ENCODE peak calls at places on chromosomes 12 and 14, in ten cellular contexts. One of them, this sample, is unnamed.

GRCh38 chr14:61329478-61330051 is 8.2 kb downstream of the PRKCH start:
- ATAC-seq in pancreas: no peak
- ATAC-seq in lower lobe of right lung: peak; percentile 60
- ATAC-seq in heart left ventricle: no peak
- ATAC-seq in activated T-cell treated with anti-CD3 and anti-CD28 coated beads, Interleukin-2, amount 50 U/mL, for 72 hours: no peak
- ATAC-seq in heart right ventricle: no peak
- ATAC-seq in body of pancreas: no peak
- ATAC-seq in naive B cell: peak; percentile 83
- ATAC-seq in activated CD8-positive, alpha-beta T cell treated with anti-CD3 and anti-CD28 coated beads for 36 hours: peak; percentile 14
- ATAC-seq in upper lobe of left lung: peak; percentile 73
- ATAC-seq in this sample: peak; percentile 6

GRCh38 chr12:53211476-53212381 is 4.7 kb upstream of the ITGB7 start:
- ATAC-seq in pancreas: no peak
- ATAC-seq in lower lobe of right lung: no peak
- ATAC-seq in heart left ventricle: no peak
- ATAC-seq in activated T-cell treated with anti-CD3 and anti-CD28 coated beads, Interleukin-2, amount 50 U/mL, for 72 hours: no peak
- ATAC-seq in heart right ventricle: no peak
- ATAC-seq in body of pancreas: no peak
- ATAC-seq in naive B cell: no peak
- ATAC-seq in activated CD8-positive, alpha-beta T cell treated with anti-CD3 and anti-CD28 coated beads for 36 hours: no peak
- ATAC-seq in upper lobe of left lung: no peak
- ATAC-seq in this sample: no peak

GRCh38 chr12:63098851-63099250 is 52.1 kb downstream of the AVPR1A start:
- ATAC-seq in pancreas: no peak
- ATAC-seq in lower lobe of right lung: no peak
- ATAC-seq in heart left ventricle: no peak
- ATAC-seq in activated T-cell treated with anti-CD3 and anti-CD28 coated beads, Interleukin-2, amount 50 U/mL, for 72 hours: no peak
- ATAC-seq in heart right ventricle: no peak
- ATAC-seq in body of pancreas: no peak
- ATAC-seq in naive B cell: no peak
- ATAC-seq in activated CD8-positive, alpha-beta T cell treated with anti-CD3 and anti-CD28 coated beads for 36 hours: no peak
- ATAC-seq in upper lobe of left lung: no peak
- ATAC-seq in this sample: no peak

GRCh38 chr14:22579881-22580280 is 9.1 kb downstream of the DAD1 start:
- ATAC-seq in pancreas: no peak
- ATAC-seq in lower lobe of right lung: no peak
- ATAC-seq in heart left ventricle: no peak
- ATAC-seq in activated T-cell treated with anti-CD3 and anti-CD28 coated beads, Interleukin-2, amount 50 U/mL, for 72 hours: no peak
- ATAC-seq in heart right ventricle: no peak
- ATAC-seq in body of pancreas: no peak
- ATAC-seq in naive B cell: no peak
- ATAC-seq in activated CD8-positive, alpha-beta T cell treated with anti-CD3 and anti-CD28 coated beads for 36 hours: no peak
- ATAC-seq in upper lobe of left lung: no peak
- ATAC-seq in this sample: no peak

GRCh38 chr12:124411291-124411878 is 116.5 kb downstream of the RFLNA start:
- ATAC-seq in pancreas: peak; percentile 14
- ATAC-seq in lower lobe of right lung: peak; percentile 13
- ATAC-seq in heart left ventricle: peak; percentile 29
- ATAC-seq in activated T-cell treated with anti-CD3 and anti-CD28 coated beads, Interleukin-2, amount 50 U/mL, for 72 hours: no peak
- ATAC-seq in heart right ventricle: peak; percentile 42
- ATAC-seq in body of pancreas: peak; percentile 26
- ATAC-seq in naive B cell: no peak
- ATAC-seq in activated CD8-positive, alpha-beta T cell treated with anti-CD3 and anti-CD28 coated beads for 36 hours: no peak
- ATAC-seq in upper lobe of left lung: peak; percentile 89
- ATAC-seq in this sample: no peak

GRCh38 chr14:92601131-92601710 is 87.6 kb downstream of the RIN3 start:
- ATAC-seq in pancreas: no peak
- ATAC-seq in lower lobe of right lung: no peak
- ATAC-seq in heart left ventricle: no peak
- ATAC-seq in activated T-cell treated with anti-CD3 and anti-CD28 coated beads, Interleukin-2, amount 50 U/mL, for 72 hours: no peak
- ATAC-seq in heart right ventricle: no peak
- ATAC-seq in body of pancreas: no peak
- ATAC-seq in naive B cell: no peak
- ATAC-seq in activated CD8-positive, alpha-beta T cell treated with anti-CD3 and anti-CD28 coated beads for 36 hours: no peak
- ATAC-seq in upper lobe of left lung: no peak
- ATAC-seq in this sample: no peak

GRCh38 chr12:98549371-98550110 is 34.2 kb downstream of the TMPO start:
- ATAC-seq in pancreas: no peak
- ATAC-seq in lower lobe of right lung: no peak
- ATAC-seq in heart left ventricle: no peak
- ATAC-seq in activated T-cell treated with anti-CD3 and anti-CD28 coated beads, Interleukin-2, amount 50 U/mL, for 72 hours: peak; percentile 44
- ATAC-seq in heart right ventricle: no peak
- ATAC-seq in body of pancreas: no peak
- ATAC-seq in naive B cell: no peak
- ATAC-seq in activated CD8-positive, alpha-beta T cell treated with anti-CD3 and anti-CD28 coated beads for 36 hours: no peak
- ATAC-seq in upper lobe of left lung: no peak
- ATAC-seq in this sample: peak; percentile 62

GRCh38 chr12:2980630-2981029 is 21.4 kb downstream of the TEAD4 start:
- ATAC-seq in pancreas: no peak
- ATAC-seq in lower lobe of right lung: no peak
- ATAC-seq in heart left ventricle: no peak
- ATAC-seq in activated T-cell treated with anti-CD3 and anti-CD28 coated beads, Interleukin-2, amount 50 U/mL, for 72 hours: no peak
- ATAC-seq in heart right ventricle: no peak
- ATAC-seq in body of pancreas: no peak
- ATAC-seq in naive B cell: no peak
- ATAC-seq in activated CD8-positive, alpha-beta T cell treated with anti-CD3 and anti-CD28 coated beads for 36 hours: no peak
- ATAC-seq in upper lobe of left lung: no peak
- ATAC-seq in this sample: no peak

GRCh38 chr12:38697290-38697689 is 208.1 kb downstream of the CPNE8 start:
- ATAC-seq in pancreas: no peak
- ATAC-seq in lower lobe of right lung: no peak
- ATAC-seq in heart left ventricle: no peak
- ATAC-seq in activated T-cell treated with anti-CD3 and anti-CD28 coated beads, Interleukin-2, amount 50 U/mL, for 72 hours: no peak
- ATAC-seq in heart right ventricle: no peak
- ATAC-seq in body of pancreas: no peak
- ATAC-seq in naive B cell: no peak
- ATAC-seq in activated CD8-positive, alpha-beta T cell treated with anti-CD3 and anti-CD28 coated beads for 36 hours: no peak
- ATAC-seq in upper lobe of left lung: no peak
- ATAC-seq in this sample: no peak

GRCh38 chr12:62683724-62684501 is 217.3 kb downstream of the MON2 start:
- ATAC-seq in pancreas: peak; percentile 50
- ATAC-seq in lower lobe of right lung: peak; percentile 78
- ATAC-seq in heart left ventricle: peak; percentile 86
- ATAC-seq in activated T-cell treated with anti-CD3 and anti-CD28 coated beads, Interleukin-2, amount 50 U/mL, for 72 hours: no peak
- ATAC-seq in heart right ventricle: peak; percentile 81
- ATAC-seq in body of pancreas: peak; percentile 30
- ATAC-seq in naive B cell: no peak
- ATAC-seq in activated CD8-positive, alpha-beta T cell treated with anti-CD3 and anti-CD28 coated beads for 36 hours: no peak
- ATAC-seq in upper lobe of left lung: peak; percentile 90
- ATAC-seq in this sample: no peak

GRCh38 chr14:67941456-67942018 is 122.0 kb downstream of the RAD51B start:
- ATAC-seq in pancreas: peak; percentile 4
- ATAC-seq in lower lobe of right lung: no peak
- ATAC-seq in heart left ventricle: peak; percentile 38
- ATAC-seq in activated T-cell treated with anti-CD3 and anti-CD28 coated beads, Interleukin-2, amount 50 U/mL, for 72 hours: no peak
- ATAC-seq in heart right ventricle: peak; percentile 28
- ATAC-seq in body of pancreas: peak; percentile 27
- ATAC-seq in naive B cell: no peak
- ATAC-seq in activated CD8-positive, alpha-beta T cell treated with anti-CD3 and anti-CD28 coated beads for 36 hours: no peak
- ATAC-seq in upper lobe of left lung: no peak
- ATAC-seq in this sample: no peak

GRCh38 chr12:91984571-91984970 is 161.1 kb downstream of the BTG1 start:
- ATAC-seq in pancreas: no peak
- ATAC-seq in lower lobe of right lung: no peak
- ATAC-seq in heart left ventricle: no peak
- ATAC-seq in activated T-cell treated with anti-CD3 and anti-CD28 coated beads, Interleukin-2, amount 50 U/mL, for 72 hours: no peak
- ATAC-seq in heart right ventricle: no peak
- ATAC-seq in body of pancreas: no peak
- ATAC-seq in naive B cell: no peak
- ATAC-seq in activated CD8-positive, alpha-beta T cell treated with anti-CD3 and anti-CD28 coated beads for 36 hours: no peak
- ATAC-seq in upper lobe of left lung: no peak
- ATAC-seq in this sample: no peak

GRCh38 chr12:1842183-1842904 is 22.0 kb downstream of the LRTM2 start:
- ATAC-seq in pancreas: no peak
- ATAC-seq in lower lobe of right lung: no peak
- ATAC-seq in heart left ventricle: no peak
- ATAC-seq in activated T-cell treated with anti-CD3 and anti-CD28 coated beads, Interleukin-2, amount 50 U/mL, for 72 hours: no peak
- ATAC-seq in heart right ventricle: no peak
- ATAC-seq in body of pancreas: no peak
- ATAC-seq in naive B cell: peak; percentile 72
- ATAC-seq in activated CD8-positive, alpha-beta T cell treated with anti-CD3 and anti-CD28 coated beads for 36 hours: peak; percentile 60
- ATAC-seq in upper lobe of left lung: peak; percentile 17
- ATAC-seq in this sample: no peak

GRCh38 chr12:46569826-46570390 is 197.3 kb upstream of the SLC38A2 start:
- ATAC-seq in pancreas: no peak
- ATAC-seq in lower lobe of right lung: no peak
- ATAC-seq in heart left ventricle: no peak
- ATAC-seq in activated T-cell treated with anti-CD3 and anti-CD28 coated beads, Interleukin-2, amount 50 U/mL, for 72 hours: no peak
- ATAC-seq in heart right ventricle: no peak
- ATAC-seq in body of pancreas: no peak
- ATAC-seq in naive B cell: no peak
- ATAC-seq in activated CD8-positive, alpha-beta T cell treated with anti-CD3 and anti-CD28 coated beads for 36 hours: no peak
- ATAC-seq in upper lobe of left lung: no peak
- ATAC-seq in this sample: no peak

GRCh38 chr12:117380083-117380482 is 18.7 kb upstream of the NOS1 start:
- ATAC-seq in pancreas: no peak
- ATAC-seq in lower lobe of right lung: no peak
- ATAC-seq in heart left ventricle: no peak
- ATAC-seq in activated T-cell treated with anti-CD3 and anti-CD28 coated beads, Interleukin-2, amount 50 U/mL, for 72 hours: no peak
- ATAC-seq in heart right ventricle: no peak
- ATAC-seq in body of pancreas: no peak
- ATAC-seq in naive B cell: no peak
- ATAC-seq in activated CD8-positive, alpha-beta T cell treated with anti-CD3 and anti-CD28 coated beads for 36 hours: no peak
- ATAC-seq in upper lobe of left lung: no peak
- ATAC-seq in this sample: no peak

GRCh38 chr14:70887207-70888150 is 19.8 kb upstream of the PCNX1 start:
- ATAC-seq in pancreas: no peak
- ATAC-seq in lower lobe of right lung: peak; percentile 58
- ATAC-seq in heart left ventricle: no peak
- ATAC-seq in activated T-cell treated with anti-CD3 and anti-CD28 coated beads, Interleukin-2, amount 50 U/mL, for 72 hours: peak; percentile 24
- ATAC-seq in heart right ventricle: no peak
- ATAC-seq in body of pancreas: no peak
- ATAC-seq in naive B cell: peak; percentile 46
- ATAC-seq in activated CD8-positive, alpha-beta T cell treated with anti-CD3 and anti-CD28 coated beads for 36 hours: peak; percentile 8
- ATAC-seq in upper lobe of left lung: peak; percentile 75
- ATAC-seq in this sample: peak; percentile 33

GRCh38 chr14:96817750-96818666 is 20.8 kb downstream of the VRK1 start:
- ATAC-seq in pancreas: no peak
- ATAC-seq in lower lobe of right lung: no peak
- ATAC-seq in heart left ventricle: no peak
- ATAC-seq in activated T-cell treated with anti-CD3 and anti-CD28 coated beads, Interleukin-2, amount 50 U/mL, for 72 hours: no peak
- ATAC-seq in heart right ventricle: no peak
- ATAC-seq in body of pancreas: no peak
- ATAC-seq in naive B cell: no peak
- ATAC-seq in activated CD8-positive, alpha-beta T cell treated with anti-CD3 and anti-CD28 coated beads for 36 hours: no peak
- ATAC-seq in upper lobe of left lung: no peak
- ATAC-seq in this sample: no peak

GRCh38 chr12:6047249-6048227 is 76.9 kb downstream of the VWF start:
- ATAC-seq in pancreas: no peak
- ATAC-seq in lower lobe of right lung: no peak
- ATAC-seq in heart left ventricle: no peak
- ATAC-seq in activated T-cell treated with anti-CD3 and anti-CD28 coated beads, Interleukin-2, amount 50 U/mL, for 72 hours: no peak
- ATAC-seq in heart right ventricle: no peak
- ATAC-seq in body of pancreas: no peak
- ATAC-seq in naive B cell: no peak
- ATAC-seq in activated CD8-positive, alpha-beta T cell treated with anti-CD3 and anti-CD28 coated beads for 36 hours: peak; percentile 68
- ATAC-seq in upper lobe of left lung: peak; percentile 82
- ATAC-seq in this sample: no peak